ENCODE peak calls at places on chromosomes 12 and 14, in five cellular contexts. X, A, Z, I and C are unnamed samples.

GRCh38 chr14:78567343-78567742 is 397.2 kb downstream of the NRXN3 start:
- DNase-seq in A (no peak), X (no peak), Z (no peak), I (no peak), C (no peak)

GRCh38 chr12:114403044-114403689 is 2.8 kb downstream of the TBX5 start:
- DNase-seq in A (no peak), I (no peak), X (no peak), Z (no peak), C (peak)

GRCh38 chr12:27451416-27451815 is 4.9 kb downstream of the SMCO2 start:
- DNase-seq in A (no peak), Z (no peak), I (no peak), X (no peak), C (no peak)

GRCh38 chr14:68938515-68939423 is 40.3 kb downstream of the ACTN1 start:
- DNase-seq in A (no peak), X (peak), I (no peak), Z (no peak), C (no peak)

GRCh38 chr12:7108928-7109920 is at the start of gene C1RL:
- DNase-seq in I (no peak), A (peak), Z (peak), X (peak), C (peak)

GRCh38 chr14:49497725-49498348 is 88.3 kb downstream of the RPS29 start:
- DNase-seq in Z (peak), I (peak), A (peak), X (peak), C (no peak)

GRCh38 chr14:55071870-55072640 is 20.6 kb downstream of the MAPK1IP1L start:
- DNase-seq in A (no peak), Z (no peak), I (peak), X (no peak), C (no peak)

GRCh38 chr12:16437281-16437816 is 89.9 kb downstream of the MGST1 start:
- DNase-seq in I (no peak), Z (no peak), X (no peak), A (no peak), C (no peak)

GRCh38 chr12:34297790-34298164 is 275.5 kb downstream of the ALG10 start:
- DNase-seq in A (no peak), X (no peak), Z (no peak), I (no peak), C (no peak)

GRCh38 chr14:59305836-59306555 is 117.5 kb downstream of the DAAM1 start:
- DNase-seq in Z (no peak), I (no peak), X (peak), A (no peak), C (no peak)

GRCh38 chr14:105313381-105314286 is 914 bp upstream of the PACS2 start:
- DNase-seq in I (no peak), A (no peak), Z (no peak), X (no peak), C (peak)

GRCh38 chr14:98290596-98290995 is 981.4 kb downstream of the BCL11B start:
- DNase-seq in I (no peak), A (no peak), X (no peak), Z (no peak), C (no peak)

GRCh38 chr12:129615001-129615400 is 288.8 kb downstream of the TMEM132D start:
- DNase-seq in Z (no peak), I (no peak), X (no peak), A (no peak), C (no peak)

GRCh38 chr14:68373124-68373646 is 419.7 kb downstream of the ZFP36L1 start:
- DNase-seq in I (no peak), Z (no peak), A (no peak), X (no peak), C (no peak)

GRCh38 chr12:121637231-121637914 is 11.0 kb downstream of the ORAI1 start:
- DNase-seq in I (no peak), A (no peak), Z (no peak), X (no peak), C (no peak)

GRCh38 chr14:58280954-58281787 is 17.2 kb upstream of the ARID4A start:
- DNase-seq in A (no peak), Z (no peak), X (no peak), I (peak), C (no peak)

GRCh38 chr14:43297794-43298193 is 1209.3 kb downstream of the FSCB start:
- DNase-seq in A (no peak), Z (no peak), X (no peak), I (no peak), C (no peak)

GRCh38 chr12:7319934-7320333 is 16.1 kb downstream of the ACSM4 start:
- DNase-seq in I (no peak), Z (no peak), A (no peak), X (no peak), C (no peak)

GRCh38 chr12:13116259-13116658 is 12.8 kb upstream of the GSG1 start:
- DNase-seq in Z (no peak), X (no peak), I (no peak), A (no peak), C (no peak)

GRCh38 chr14:99986416-99986815 is 78.8 kb upstream of the EVL start:
- DNase-seq in Z (no peak), A (no peak), X (no peak), I (no peak), C (no peak)

GRCh38 chr14:33734387-33734786 is 216.5 kb downstream of the EGLN3 start:
- DNase-seq in I (no peak), X (no peak), A (no peak), Z (no peak), C (no peak)

GRCh38 chr12:75478395-75478794 is 2.2 kb upstream of the GLIPR1 start:
- DNase-seq in A (no peak), I (peak), Z (no peak), X (no peak), C (no peak)

GRCh38 chr12:76764856-76765255 is 941 bp downstream of the ZDHHC17 start:
- DNase-seq in X (peak), I (no peak), A (no peak), Z (no peak), C (no peak)

GRCh38 chr12:55933158-55933798 is 2.3 kb downstream of the DGKA start:
- DNase-seq in A (peak), X (no peak), I (no peak), Z (no peak), C (no peak)

GRCh38 chr14:87935895-87936294 is 57.1 kb downstream of the GALC start:
- DNase-seq in Z (no peak), X (no peak), A (no peak), I (no peak), C (no peak)

GRCh38 chr14:73909681-73910080 is 23.0 kb downstream of the ZNF410 start:
- DNase-seq in I (no peak), A (no peak), X (no peak), Z (no peak), C (no peak)

GRCh38 chr12:2845280-2845679 is 10.4 kb upstream of the NRIP2 start:
- DNase-seq in X (no peak), I (no peak), A (no peak), Z (no peak), C (no peak)

GRCh38 chr12:120055231-120055630 is 61.3 kb downstream of the RAB35 start:
- DNase-seq in Z (no peak), I (no peak), A (no peak), X (no peak), C (no peak)

GRCh38 chr14:50109342-50109741 is 7.0 kb downstream of the VCPKMT start:
- DNase-seq in A (peak), I (no peak), X (peak), Z (no peak), C (no peak)

GRCh38 chr12:21541773-21542172 is 15.7 kb downstream of the SPX start:
- DNase-seq in X (no peak), A (no peak), I (no peak), Z (no peak), C (no peak)

GRCh38 chr12:62803756-62804155 is 131.2 kb downstream of the PPM1H start:
- DNase-seq in A (no peak), Z (no peak), I (no peak), X (no peak), C (no peak)

GRCh38 chr12:131702573-131702877 is 8.4 kb upstream of the SFSWAP start:
- DNase-seq in I (no peak), A (no peak), X (no peak), Z (no peak), C (no peak)

GRCh38 chr14:71638523-71639196 is 293.6 kb upstream of the RGS6 start:
- DNase-seq in I (no peak), X (no peak), Z (no peak), A (no peak), C (no peak)

GRCh38 chr12:90027889-90028570 is 319.4 kb upstream of the ATP2B1 start:
- DNase-seq in A (no peak), X (no peak), Z (no peak), I (no peak), C (no peak)

GRCh38 chr12:115980339-115980738 is 297.2 kb downstream of the MED13L start:
- DNase-seq in I (no peak), Z (no peak), X (no peak), A (no peak), C (no peak)

GRCh38 chr12:65740873-65741600 is 83.2 kb upstream of the HMGA2 start:
- DNase-seq in Z (peak), A (no peak), X (peak), I (no peak), C (no peak)

GRCh38 chr12:1978078-1978477 is 26.2 kb downstream of the DCP1B start:
- DNase-seq in I (no peak), A (no peak), Z (no peak), X (no peak), C (no peak)

DNA sequence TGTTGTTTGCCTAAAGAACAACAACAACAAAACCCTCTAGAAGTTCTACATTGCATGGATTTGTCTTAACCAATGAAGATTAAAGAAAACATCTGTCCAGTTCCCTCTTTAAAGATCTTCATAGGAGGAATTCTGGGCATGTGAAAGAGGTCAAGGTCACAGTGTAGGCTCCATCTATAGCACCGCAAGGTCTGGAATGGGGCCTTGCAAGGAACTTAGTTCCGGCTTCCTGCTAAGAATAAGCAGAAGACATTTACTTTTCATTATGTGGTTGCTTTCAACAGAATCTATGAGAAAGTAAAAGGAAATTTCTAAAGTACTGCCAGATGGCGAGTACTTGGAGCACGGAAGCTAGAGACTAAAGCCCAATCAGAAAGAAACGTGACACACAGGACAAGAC is 57.2 kb upstream of the GNPNAT1 start:
- DNase-seq in I (no peak), A (no peak), Z (no peak), X (no peak), C (no peak)
- TF ChIP-seq ZNF274 in I (no peak), A (no peak), Z (no peak), X (no peak), C (no peak)

DNA sequence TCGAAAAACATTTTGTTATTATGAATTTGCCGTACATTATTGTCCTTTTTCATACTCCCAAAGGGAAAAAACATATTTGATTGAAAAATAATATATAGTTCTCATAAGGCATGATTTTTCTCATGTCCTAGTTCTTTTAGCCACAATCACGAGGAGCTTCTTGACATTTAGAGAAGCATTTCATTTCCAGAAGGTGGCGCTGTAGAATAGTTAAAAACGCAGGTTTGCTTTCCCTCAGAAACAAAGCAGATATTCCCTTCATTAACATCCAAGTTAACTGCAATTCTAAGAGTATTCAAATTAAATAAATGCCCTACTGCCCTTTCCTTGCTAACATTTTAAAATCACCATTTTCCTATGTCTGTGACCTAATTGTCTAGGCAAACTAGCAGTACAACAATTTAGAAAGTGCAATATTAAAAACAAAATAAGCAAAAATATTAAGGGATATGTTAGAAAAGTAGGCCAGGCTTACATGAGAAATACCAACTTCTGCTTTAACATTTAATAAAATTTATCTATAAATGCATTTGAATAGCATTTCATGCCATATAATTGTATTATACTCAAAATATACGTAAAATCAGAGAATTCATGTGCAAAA is 10.9 kb upstream of the PIK3C2G start:
- DNase-seq in I (no peak), Z (peak), A (peak), X (peak), C (peak)
- TF ChIP-seq ZNF274 in I (no peak), Z (no peak), A (no peak), X (no peak), C (no peak)

GRCh38 chr12:51793201-51793600 is 55.3 kb downstream of the FIGNL2 start:
- DNase-seq in A (no peak), X (no peak), I (no peak), Z (no peak), C (no peak)
- TF ChIP-seq ZNF274 in A (no peak), X (no peak), I (no peak), Z (no peak), C (no peak)

DNA sequence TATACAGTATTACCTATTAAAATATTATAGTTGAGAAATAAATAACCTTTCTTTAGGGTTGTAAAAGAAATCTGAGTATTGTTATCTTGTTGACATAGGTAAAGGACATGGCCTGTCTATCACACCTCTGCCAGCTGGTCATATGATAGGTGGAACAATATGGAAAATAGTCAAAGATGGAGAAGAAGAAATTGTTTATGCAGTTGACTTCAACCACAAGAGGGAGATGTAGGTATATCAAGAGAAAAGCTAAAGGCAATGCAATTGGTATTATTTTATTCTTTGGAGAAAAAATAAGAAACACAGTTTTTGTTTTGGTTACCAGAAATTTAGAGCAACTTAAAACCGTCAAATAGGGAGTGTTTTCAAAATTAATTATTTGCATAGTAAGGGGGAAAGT is 13.5 kb downstream of the CPSF2 start:
- DNase-seq in Z (no peak), X (peak), A (peak), I (no peak), C (no peak)
- TF ChIP-seq ZNF274 in Z (no peak), X (no peak), A (no peak), I (no peak), C (no peak)

DNA sequence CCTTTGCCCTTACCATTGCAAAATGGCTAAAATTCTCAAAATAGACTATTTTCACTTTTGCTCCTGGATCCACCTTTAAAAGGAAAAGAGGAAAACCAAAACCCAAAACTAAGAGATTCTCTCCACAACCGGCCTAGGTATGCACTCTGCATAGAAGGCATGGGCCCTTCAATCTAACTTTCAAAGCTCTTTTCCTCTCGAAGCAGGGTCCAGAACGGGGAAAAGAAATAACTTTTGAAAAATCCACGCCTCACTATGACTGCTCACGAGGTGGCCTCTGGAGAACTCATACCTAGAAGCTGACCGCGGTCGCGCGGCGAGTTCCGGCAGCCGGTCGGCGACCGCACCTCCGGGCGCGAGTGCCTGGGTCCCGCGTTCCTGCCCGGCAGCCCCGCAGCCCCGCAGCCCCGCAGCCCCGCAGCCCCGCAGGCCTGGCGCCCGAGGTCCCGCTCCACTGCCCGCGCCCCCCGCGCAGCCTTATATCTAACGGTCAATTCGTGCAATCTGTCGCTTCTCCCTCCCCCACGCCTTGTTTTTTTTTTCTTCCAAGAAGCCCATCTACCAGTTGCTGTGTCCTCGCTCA is 2.6 kb downstream of the OTX2 start:
- DNase-seq in A (no peak), X (no peak), Z (no peak), I (no peak), C (no peak)
- TF ChIP-seq ZNF274 in A (no peak), X (no peak), Z (no peak), I (no peak), C (no peak)

DNA sequence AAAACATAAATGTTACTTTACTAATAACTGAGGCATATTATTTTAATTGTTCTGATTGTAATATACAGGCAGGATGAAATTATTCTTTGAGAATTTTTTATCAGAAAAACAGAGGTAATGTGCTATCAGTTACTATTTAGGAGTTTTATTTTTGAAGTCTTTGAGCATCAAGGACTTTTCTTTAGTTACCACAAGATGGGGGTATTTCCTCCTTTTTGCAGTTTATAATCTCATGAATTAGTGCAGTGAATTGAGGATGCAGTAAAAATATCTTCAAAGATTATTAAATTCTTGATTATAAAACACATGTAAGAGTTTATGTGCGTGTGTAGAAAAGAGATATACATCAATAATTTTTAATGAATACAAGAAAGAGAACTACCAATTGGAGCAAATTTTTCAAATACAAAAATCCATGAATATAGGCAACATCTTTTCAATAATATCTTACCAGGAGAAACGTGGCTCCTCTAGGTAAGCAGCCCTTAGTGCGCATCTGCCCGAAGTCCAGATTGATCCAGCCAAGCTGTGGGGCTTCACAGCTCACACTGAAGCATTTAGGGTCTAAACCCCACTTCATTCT is 71.6 kb downstream of the ERGIC2 start:
- DNase-seq in X (no peak), A (peak), I (no peak), Z (no peak), C (no peak)
- TF ChIP-seq ZNF274 in X (no peak), A (no peak), I (no peak), Z (no peak), C (no peak)

GRCh38 chr12:19220861-19221466 is 91.4 kb downstream of the PLEKHA5 start:
- DNase-seq in A (no peak), Z (no peak), I (no peak), X (no peak), C (no peak)
- TF ChIP-seq ZNF274 in A (no peak), Z (no peak), I (no peak), X (no peak), C (no peak)

GRCh38 chr14:36518031-36518585 is 1.9 kb downstream of the NKX2-1 start:
- DNase-seq in Z (no peak), X (no peak), A (no peak), I (no peak), C (no peak)

GRCh38 chr14:36516719-36517241 is 3.3 kb downstream of the NKX2-1 start:
- DNase-seq in X (no peak), I (no peak), A (no peak), Z (no peak), C (peak)

GRCh38 chr14:36518586-36519430 is 1.2 kb downstream of the NKX2-1 start:
- DNase-seq in Z (no peak), X (no peak), I (no peak), A (no peak), C (no peak)

GRCh38 chr14:36515896-36516718 is 3.9 kb downstream of the NKX2-1 start:
- DNase-seq in A (no peak), X (no peak), I (no peak), Z (no peak), C (no peak)

GRCh38 chr14:36517242-36518030 is 2.6 kb downstream of the NKX2-1 start:
- DNase-seq in I (no peak), A (no peak), X (no peak), Z (no peak), C (peak)
- TF ChIP-seq ZNF274 in I (no peak), A (no peak), X (no peak), Z (no peak), C (no peak)

GRCh38 chr12:95790025-95790911 is at the start of gene NTN4:
- DNase-seq in Z (no peak), X (no peak), A (no peak), I (no peak), C (peak)
- TF ChIP-seq ZNF274 in Z (no peak), X (no peak), A (no peak), I (no peak), C (no peak)

GRCh38 chr12:12081836-12082497 is 11.2 kb downstream of the BCL2L14 start:
- DNase-seq in X (peak), A (peak), I (peak), Z (no peak), C (peak)
- TF ChIP-seq ZNF274 in X (no peak), A (no peak), I (no peak), Z (no peak), C (no peak)